ENCODE peak calls at places on chromosome 2, in ten cellular contexts. One of them, this sample, is unnamed.
A peak's percentile ranks its signal among the peaks of the same experiment; 100 is the strongest.

GRCh38 chr2:159921752-159922404 is 123.9 kb upstream of the CD302 start:
- DNase-seq in heart right ventricle: peak; percentile 76
- DNase-seq in NT2/D1: peak; percentile 80
- DNase-seq in RPMI7951: peak; percentile 18
- DNase-seq in HCT116: peak; percentile 52
- DNase-seq in lower lobe of right lung: peak; percentile 88
- DNase-seq in T-helper 2 cell: peak; percentile 82
- DNase-seq in epithelial cell of esophagus: peak; percentile 52
- DNase-seq in left ventricle myocardium inferior: peak; percentile 76
- DNase-seq in activated T-helper 9 cell treated with anti-CD3 and anti-CD28 coated beads, Interleukin-2, amount 50 U/mL, for 16 hours: peak; percentile 55
- DNase-seq in this sample: peak; percentile 87

GRCh38 chr2:235240574-235240973 is 253.3 kb upstream of the AGAP1 start:
- DNase-seq in heart right ventricle: no peak
- DNase-seq in NT2/D1: no peak
- DNase-seq in RPMI7951: no peak
- DNase-seq in T-helper 2 cell: no peak
- DNase-seq in epithelial cell of esophagus: no peak
- DNase-seq in left ventricle myocardium inferior: no peak
- DNase-seq in activated T-helper 9 cell treated with anti-CD3 and anti-CD28 coated beads, Interleukin-2, amount 50 U/mL, for 16 hours: no peak
- DNase-seq in HCT116: no peak
- DNase-seq in lower lobe of right lung: no peak
- DNase-seq in this sample: no peak

GRCh38 chr2:38029512-38029911 is 46.4 kb downstream of the CYP1B1 start:
- DNase-seq in left ventricle myocardium inferior: no peak
- DNase-seq in lower lobe of right lung: no peak
- DNase-seq in HCT116: no peak
- DNase-seq in RPMI7951: no peak
- DNase-seq in NT2/D1: no peak
- DNase-seq in activated T-helper 9 cell treated with anti-CD3 and anti-CD28 coated beads, Interleukin-2, amount 50 U/mL, for 16 hours: no peak
- DNase-seq in epithelial cell of esophagus: no peak
- DNase-seq in heart right ventricle: no peak
- DNase-seq in T-helper 2 cell: no peak
- DNase-seq in this sample: no peak

GRCh38 chr2:240467149-240467642 is 31.7 kb downstream of the GPC1 start:
- DNase-seq in lower lobe of right lung: no peak
- DNase-seq in heart right ventricle: no peak
- DNase-seq in epithelial cell of esophagus: no peak
- DNase-seq in T-helper 2 cell: no peak
- DNase-seq in RPMI7951: no peak
- DNase-seq in HCT116: no peak
- DNase-seq in NT2/D1: no peak
- DNase-seq in activated T-helper 9 cell treated with anti-CD3 and anti-CD28 coated beads, Interleukin-2, amount 50 U/mL, for 16 hours: no peak
- DNase-seq in left ventricle myocardium inferior: no peak
- DNase-seq in this sample: no peak

GRCh38 chr2:3827673-3828575 is 124.5 kb downstream of the DCDC2C start:
- DNase-seq in epithelial cell of esophagus: peak; percentile 28
- DNase-seq in activated T-helper 9 cell treated with anti-CD3 and anti-CD28 coated beads, Interleukin-2, amount 50 U/mL, for 16 hours: no peak
- DNase-seq in heart right ventricle: no peak
- DNase-seq in HCT116: no peak
- DNase-seq in left ventricle myocardium inferior: no peak
- DNase-seq in T-helper 2 cell: peak; percentile 8
- DNase-seq in NT2/D1: no peak
- DNase-seq in lower lobe of right lung: no peak
- DNase-seq in RPMI7951: no peak
- DNase-seq in this sample: no peak

GRCh38 chr2:16394072-16394985 is 271.3 kb downstream of the CYRIA start:
- DNase-seq in epithelial cell of esophagus: no peak
- DNase-seq in NT2/D1: no peak
- DNase-seq in lower lobe of right lung: no peak
- DNase-seq in left ventricle myocardium inferior: no peak
- DNase-seq in T-helper 2 cell: no peak
- DNase-seq in heart right ventricle: no peak
- DNase-seq in HCT116: no peak
- DNase-seq in activated T-helper 9 cell treated with anti-CD3 and anti-CD28 coated beads, Interleukin-2, amount 50 U/mL, for 16 hours: no peak
- DNase-seq in RPMI7951: no peak
- DNase-seq in this sample: peak; percentile 26

GRCh38 chr2:191533693-191534175 is 144.2 kb upstream of the NABP1 start:
- DNase-seq in NT2/D1: no peak
- DNase-seq in HCT116: no peak
- DNase-seq in epithelial cell of esophagus: peak; percentile 31
- DNase-seq in lower lobe of right lung: no peak
- DNase-seq in T-helper 2 cell: no peak
- DNase-seq in left ventricle myocardium inferior: no peak
- DNase-seq in heart right ventricle: no peak
- DNase-seq in activated T-helper 9 cell treated with anti-CD3 and anti-CD28 coated beads, Interleukin-2, amount 50 U/mL, for 16 hours: no peak
- DNase-seq in RPMI7951: no peak
- DNase-seq in this sample: no peak

GRCh38 chr2:100260712-100261620 is 61.3 kb downstream of the LONRF2 start:
- DNase-seq in NT2/D1: peak; percentile 76
- DNase-seq in epithelial cell of esophagus: peak; percentile 49
- DNase-seq in left ventricle myocardium inferior: peak; percentile 59
- DNase-seq in HCT116: peak; percentile 36
- DNase-seq in activated T-helper 9 cell treated with anti-CD3 and anti-CD28 coated beads, Interleukin-2, amount 50 U/mL, for 16 hours: no peak
- DNase-seq in lower lobe of right lung: no peak
- DNase-seq in RPMI7951: peak; percentile 74
- DNase-seq in heart right ventricle: peak; percentile 61
- DNase-seq in T-helper 2 cell: peak; percentile 21
- DNase-seq in this sample: peak; percentile 67

GRCh38 chr2:185790361-185790760 is 51.8 kb downstream of the FSIP2 start:
- DNase-seq in left ventricle myocardium inferior: no peak
- DNase-seq in NT2/D1: no peak
- DNase-seq in epithelial cell of esophagus: no peak
- DNase-seq in T-helper 2 cell: no peak
- DNase-seq in activated T-helper 9 cell treated with anti-CD3 and anti-CD28 coated beads, Interleukin-2, amount 50 U/mL, for 16 hours: no peak
- DNase-seq in lower lobe of right lung: no peak
- DNase-seq in HCT116: no peak
- DNase-seq in RPMI7951: no peak
- DNase-seq in heart right ventricle: no peak
- DNase-seq in this sample: no peak

GRCh38 chr2:191070276-191070675 is 56.3 kb upstream of the STAT1 start:
- DNase-seq in lower lobe of right lung: no peak
- DNase-seq in heart right ventricle: no peak
- DNase-seq in NT2/D1: no peak
- DNase-seq in RPMI7951: no peak
- DNase-seq in left ventricle myocardium inferior: no peak
- DNase-seq in epithelial cell of esophagus: no peak
- DNase-seq in T-helper 2 cell: no peak
- DNase-seq in activated T-helper 9 cell treated with anti-CD3 and anti-CD28 coated beads, Interleukin-2, amount 50 U/mL, for 16 hours: no peak
- DNase-seq in HCT116: no peak
- DNase-seq in this sample: no peak

GRCh38 chr2:135256531-135257258 is 204.6 kb downstream of the RAB3GAP1 start:
- DNase-seq in left ventricle myocardium inferior: no peak
- DNase-seq in heart right ventricle: no peak
- DNase-seq in NT2/D1: no peak
- DNase-seq in T-helper 2 cell: no peak
- DNase-seq in RPMI7951: peak; percentile 13
- DNase-seq in activated T-helper 9 cell treated with anti-CD3 and anti-CD28 coated beads, Interleukin-2, amount 50 U/mL, for 16 hours: no peak
- DNase-seq in HCT116: no peak
- DNase-seq in lower lobe of right lung: no peak
- DNase-seq in epithelial cell of esophagus: peak; percentile 93
- DNase-seq in this sample: no peak

GRCh38 chr2:235665656-235666239 is 171.9 kb downstream of the AGAP1 start:
- DNase-seq in lower lobe of right lung: no peak
- DNase-seq in heart right ventricle: no peak
- DNase-seq in RPMI7951: no peak
- DNase-seq in NT2/D1: no peak
- DNase-seq in left ventricle myocardium inferior: no peak
- DNase-seq in activated T-helper 9 cell treated with anti-CD3 and anti-CD28 coated beads, Interleukin-2, amount 50 U/mL, for 16 hours: no peak
- DNase-seq in epithelial cell of esophagus: no peak
- DNase-seq in HCT116: no peak
- DNase-seq in T-helper 2 cell: no peak
- DNase-seq in this sample: no peak

GRCh38 chr2:222176890-222177289 is 121.9 kb downstream of the PAX3 start:
- DNase-seq in heart right ventricle: no peak
- DNase-seq in lower lobe of right lung: no peak
- DNase-seq in NT2/D1: no peak
- DNase-seq in RPMI7951: no peak
- DNase-seq in HCT116: no peak
- DNase-seq in epithelial cell of esophagus: no peak
- DNase-seq in T-helper 2 cell: no peak
- DNase-seq in left ventricle myocardium inferior: no peak
- DNase-seq in activated T-helper 9 cell treated with anti-CD3 and anti-CD28 coated beads, Interleukin-2, amount 50 U/mL, for 16 hours: no peak
- DNase-seq in this sample: no peak

GRCh38 chr2:81283081-81283480 is 978.5 kb upstream of the LRRTM1 start:
- DNase-seq in T-helper 2 cell: no peak
- DNase-seq in heart right ventricle: no peak
- DNase-seq in RPMI7951: no peak
- DNase-seq in epithelial cell of esophagus: no peak
- DNase-seq in NT2/D1: no peak
- DNase-seq in lower lobe of right lung: no peak
- DNase-seq in HCT116: no peak
- DNase-seq in left ventricle myocardium inferior: no peak
- DNase-seq in activated T-helper 9 cell treated with anti-CD3 and anti-CD28 coated beads, Interleukin-2, amount 50 U/mL, for 16 hours: no peak
- DNase-seq in this sample: no peak

GRCh38 chr2:207828361-207829057 is 58.8 kb upstream of the FZD5 start:
- DNase-seq in left ventricle myocardium inferior: no peak
- DNase-seq in T-helper 2 cell: peak; percentile 47
- DNase-seq in lower lobe of right lung: no peak
- DNase-seq in activated T-helper 9 cell treated with anti-CD3 and anti-CD28 coated beads, Interleukin-2, amount 50 U/mL, for 16 hours: no peak
- DNase-seq in NT2/D1: no peak
- DNase-seq in epithelial cell of esophagus: peak; percentile 64
- DNase-seq in heart right ventricle: no peak
- DNase-seq in RPMI7951: no peak
- DNase-seq in HCT116: no peak
- DNase-seq in this sample: no peak

GRCh38 chr2:99682280-99683060 is 192.7 kb upstream of the REV1 start:
- DNase-seq in left ventricle myocardium inferior: no peak
- DNase-seq in T-helper 2 cell: no peak
- DNase-seq in epithelial cell of esophagus: no peak
- DNase-seq in HCT116: no peak
- DNase-seq in activated T-helper 9 cell treated with anti-CD3 and anti-CD28 coated beads, Interleukin-2, amount 50 U/mL, for 16 hours: no peak
- DNase-seq in heart right ventricle: no peak
- DNase-seq in NT2/D1: no peak
- DNase-seq in RPMI7951: peak; percentile 37
- DNase-seq in lower lobe of right lung: no peak
- DNase-seq in this sample: no peak

GRCh38 chr2:3612639-3613523 is 18.0 kb downstream of the COLEC11 start:
- DNase-seq in NT2/D1: no peak
- DNase-seq in lower lobe of right lung: no peak
- DNase-seq in activated T-helper 9 cell treated with anti-CD3 and anti-CD28 coated beads, Interleukin-2, amount 50 U/mL, for 16 hours: no peak
- DNase-seq in heart right ventricle: no peak
- DNase-seq in T-helper 2 cell: no peak
- DNase-seq in epithelial cell of esophagus: no peak
- DNase-seq in left ventricle myocardium inferior: no peak
- DNase-seq in RPMI7951: no peak
- DNase-seq in HCT116: no peak
- DNase-seq in this sample: no peak

GRCh38 chr2:187553908-187554703 is at the start of gene TFPI:
- DNase-seq in RPMI7951: peak; percentile 73
- DNase-seq in lower lobe of right lung: no peak
- DNase-seq in left ventricle myocardium inferior: no peak
- DNase-seq in epithelial cell of esophagus: peak; percentile 37
- DNase-seq in HCT116: no peak
- DNase-seq in T-helper 2 cell: peak; percentile 1
- DNase-seq in NT2/D1: no peak
- DNase-seq in activated T-helper 9 cell treated with anti-CD3 and anti-CD28 coated beads, Interleukin-2, amount 50 U/mL, for 16 hours: no peak
- DNase-seq in heart right ventricle: no peak
- DNase-seq in this sample: no peak

GRCh38 chr2:207692206-207693065 is 19.0 kb upstream of the CCNYL1 start:
- DNase-seq in RPMI7951: peak; percentile 44
- DNase-seq in T-helper 2 cell: peak; percentile 62
- DNase-seq in HCT116: peak; percentile 46
- DNase-seq in epithelial cell of esophagus: peak; percentile 42
- DNase-seq in left ventricle myocardium inferior: no peak
- DNase-seq in heart right ventricle: no peak
- DNase-seq in lower lobe of right lung: peak; percentile 62
- DNase-seq in NT2/D1: peak; percentile 33
- DNase-seq in activated T-helper 9 cell treated with anti-CD3 and anti-CD28 coated beads, Interleukin-2, amount 50 U/mL, for 16 hours: peak; percentile 18
- DNase-seq in this sample: peak; percentile 46

GRCh38 chr2:111161971-111162370 is 41.3 kb downstream of the BCL2L11 start:
- DNase-seq in HCT116: no peak
- DNase-seq in NT2/D1: no peak
- DNase-seq in epithelial cell of esophagus: no peak
- DNase-seq in left ventricle myocardium inferior: peak; percentile 62
- DNase-seq in heart right ventricle: peak; percentile 62
- DNase-seq in lower lobe of right lung: no peak
- DNase-seq in activated T-helper 9 cell treated with anti-CD3 and anti-CD28 coated beads, Interleukin-2, amount 50 U/mL, for 16 hours: no peak
- DNase-seq in T-helper 2 cell: no peak
- DNase-seq in RPMI7951: no peak
- DNase-seq in this sample: peak; percentile 80

GRCh38 chr2:44807344-44808025 is 134.0 kb upstream of the SIX3 start:
- DNase-seq in lower lobe of right lung: no peak
- DNase-seq in heart right ventricle: no peak
- DNase-seq in epithelial cell of esophagus: no peak
- DNase-seq in HCT116: no peak
- DNase-seq in left ventricle myocardium inferior: no peak
- DNase-seq in activated T-helper 9 cell treated with anti-CD3 and anti-CD28 coated beads, Interleukin-2, amount 50 U/mL, for 16 hours: no peak
- DNase-seq in T-helper 2 cell: no peak
- DNase-seq in NT2/D1: no peak
- DNase-seq in RPMI7951: no peak
- DNase-seq in this sample: no peak

GRCh38 chr2:222307138-222307756 is 8.4 kb upstream of the PAX3 start:
- DNase-seq in RPMI7951: no peak
- DNase-seq in NT2/D1: no peak
- DNase-seq in T-helper 2 cell: no peak
- DNase-seq in activated T-helper 9 cell treated with anti-CD3 and anti-CD28 coated beads, Interleukin-2, amount 50 U/mL, for 16 hours: no peak
- DNase-seq in HCT116: no peak
- DNase-seq in lower lobe of right lung: no peak
- DNase-seq in left ventricle myocardium inferior: no peak
- DNase-seq in heart right ventricle: no peak
- DNase-seq in epithelial cell of esophagus: no peak
- DNase-seq in this sample: no peak

GRCh38 chr2:85439986-85440385 is 21.5 kb downstream of the SH2D6 start:
- DNase-seq in epithelial cell of esophagus: no peak
- DNase-seq in activated T-helper 9 cell treated with anti-CD3 and anti-CD28 coated beads, Interleukin-2, amount 50 U/mL, for 16 hours: no peak
- DNase-seq in NT2/D1: no peak
- DNase-seq in heart right ventricle: no peak
- DNase-seq in T-helper 2 cell: peak; percentile 88
- DNase-seq in RPMI7951: no peak
- DNase-seq in lower lobe of right lung: no peak
- DNase-seq in left ventricle myocardium inferior: no peak
- DNase-seq in HCT116: no peak
- DNase-seq in this sample: no peak

This sample was measured in left ventricle myocardium superior.